ENCODE peak calls at places on chromosomes 4 and X, in ten cellular contexts. M, O, Y, W, X, P, S, F, R and H are unnamed samples.

GRCh38 chr4:173334891-173335754 is 965 bp upstream of the HMGB2 start:
- DNase-seq in M (peak), O (peak), Y (peak), W (peak), X (no peak), P (no peak), S (peak), F (peak), R (peak), H (peak)

GRCh38 chrX:118976599-118977340 is 2.4 kb downstream of the LONRF3 start:
- DNase-seq in M (peak), O (peak), Y (peak), W (no peak), X (no peak), P (no peak), S (peak), F (no peak), R (peak), H (peak)

GRCh38 chr4:115279300-115279699 is 165.9 kb upstream of the NDST4 start:
- DNase-seq in M (no peak), O (no peak), Y (no peak), W (no peak), X (no peak), P (no peak), S (no peak), F (no peak), R (no peak), H (no peak)

GRCh38 chr4:30728291-30728690 is 8.1 kb downstream of the PCDH7 start:
- DNase-seq in M (no peak), O (no peak), Y (no peak), W (no peak), X (no peak), P (no peak), S (no peak), F (no peak), R (no peak), H (no peak)

GRCh38 chr4:82799006-82799881 is 648 bp upstream of the SCD5 start:
- DNase-seq in M (peak), O (no peak), Y (peak), W (no peak), X (no peak), P (no peak), S (no peak), F (no peak), R (no peak), H (no peak)

GRCh38 chr4:101198741-101199339 is 148.5 kb downstream of the PPP3CA start:
- DNase-seq in M (no peak), O (no peak), Y (no peak), W (no peak), X (no peak), P (no peak), S (no peak), F (no peak), R (no peak), H (no peak)

GRCh38 chrX:93322110-93322509 is 351.3 kb downstream of the NAP1L3 start:
- DNase-seq in M (no peak), O (no peak), Y (no peak), W (no peak), X (no peak), P (no peak), S (no peak), F (no peak), R (no peak), H (no peak)

GRCh38 chrX:47628980-47629379 is 750 bp downstream of the CFP start:
- DNase-seq in M (no peak), O (no peak), Y (no peak), W (no peak), X (no peak), P (no peak), S (no peak), F (no peak), R (no peak), H (no peak)

GRCh38 chr4:131509521-131509920 is 1639.6 kb upstream of the PCDH10 start:
- DNase-seq in M (no peak), O (no peak), Y (no peak), W (peak), X (no peak), P (no peak), S (no peak), F (no peak), R (no peak), H (no peak)

GRCh38 chr4:63589796-63590195 is 819.5 kb downstream of the TECRL start:
- DNase-seq in M (no peak), O (no peak), Y (no peak), W (no peak), X (no peak), P (no peak), S (no peak), F (no peak), R (no peak), H (no peak)

GRCh38 chr4:158020175-158020574 is 152.7 kb downstream of the GASK1B start:
- DNase-seq in M (peak), O (peak), Y (no peak), W (peak), X (no peak), P (no peak), S (no peak), F (no peak), R (peak), H (no peak)

GRCh38 chr4:46393606-46394005 is 3.7 kb upstream of the GABRA2 start:
- DNase-seq in M (no peak), O (no peak), Y (no peak), W (no peak), X (no peak), P (no peak), S (no peak), F (no peak), R (no peak), H (no peak)

GRCh38 chr4:145635630-145636029 is 16.4 kb downstream of the MMAA start:
- DNase-seq in M (no peak), O (no peak), Y (no peak), W (no peak), X (no peak), P (no peak), S (no peak), F (no peak), R (no peak), H (no peak)

GRCh38 chr4:18041114-18041513 is 19.6 kb upstream of the LCORL start:
- DNase-seq in M (no peak), O (no peak), Y (no peak), W (no peak), X (no peak), P (no peak), S (no peak), F (no peak), R (no peak), H (no peak)

DNA sequence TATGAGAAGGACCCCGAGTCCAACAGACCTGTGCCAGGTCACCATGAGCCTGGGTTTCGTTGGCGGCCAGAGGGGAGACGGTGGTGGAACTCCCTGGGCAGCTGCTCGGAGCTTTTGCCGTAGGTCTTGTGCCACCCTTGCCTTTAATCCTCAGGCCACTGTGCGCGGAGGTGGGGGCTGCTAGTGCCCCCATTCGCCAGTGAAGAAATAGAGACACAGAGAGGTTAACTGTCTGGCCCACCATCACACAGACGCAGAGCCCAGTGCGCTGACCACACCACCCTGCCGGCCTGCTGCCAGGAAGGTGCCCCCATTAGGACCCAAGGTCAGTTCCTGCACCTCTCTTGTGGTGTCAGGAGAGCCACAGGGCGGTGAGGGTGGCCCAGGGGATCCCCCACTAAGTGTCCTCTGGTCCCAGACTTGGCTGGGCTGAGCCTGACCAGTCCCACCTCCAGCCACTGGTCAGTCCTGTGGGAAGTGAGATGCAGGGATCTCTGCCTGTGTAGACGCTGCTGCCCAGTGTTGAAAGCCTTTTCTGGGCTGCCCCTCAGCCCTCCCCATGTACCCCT is 28.3 kb upstream of the HTRA3 start:
- DNase-seq in M (no peak), O (no peak), Y (no peak), W (no peak), X (no peak), P (no peak), S (no peak), F (no peak), R (no peak), H (no peak)
- TF ChIP-seq POLR2A in M (no peak), O (no peak), Y (no peak), W (no peak), X (no peak), P (no peak), S (no peak), F (no peak), R (no peak), H (no peak)

DNA sequence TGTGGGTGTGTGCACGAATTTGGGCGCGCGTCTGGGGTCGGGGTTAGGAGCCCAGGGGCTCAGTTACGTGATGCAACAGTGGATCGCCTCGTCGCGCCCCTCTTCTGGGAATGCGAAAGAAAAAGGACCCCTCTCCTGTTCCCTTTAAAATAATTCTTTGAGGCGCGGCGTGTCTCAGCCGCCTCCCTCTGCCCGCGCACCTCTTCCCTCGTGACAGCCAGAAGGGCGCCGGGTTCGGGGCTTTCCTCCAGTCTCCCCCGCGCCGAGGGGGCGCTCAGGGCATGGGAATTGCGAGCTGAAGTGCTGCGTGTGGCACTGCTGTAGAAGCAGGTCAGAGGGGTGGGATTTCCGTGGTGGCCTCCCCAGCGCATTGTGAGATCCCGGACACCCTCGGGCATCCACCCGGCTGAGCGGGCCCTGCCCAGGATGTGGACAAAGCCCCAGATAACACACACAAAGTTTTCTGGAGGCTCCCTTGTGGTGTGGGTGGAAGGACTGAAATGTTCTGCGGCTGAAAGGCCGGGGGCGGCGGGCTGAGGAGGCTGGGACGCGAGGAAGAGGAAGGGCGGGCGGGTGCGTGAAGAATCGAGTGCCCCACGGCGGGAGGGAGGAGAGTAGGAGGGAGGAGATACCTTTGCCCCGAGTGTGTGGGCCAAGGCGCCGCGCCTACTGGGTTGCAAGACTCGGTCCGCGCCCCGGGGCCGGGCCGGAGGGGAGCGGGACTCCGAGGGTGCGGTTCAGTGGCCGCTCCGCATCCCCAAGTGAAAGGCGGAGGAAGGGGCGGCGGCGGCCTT is 697 bp downstream of the SEPTIN11 start:
- DNase-seq in M (peak), O (peak), Y (peak), W (no peak), X (no peak), P (no peak), S (peak), F (peak), R (no peak), H (peak)
- TF ChIP-seq POLR2A in M (no peak), O (no peak), Y (no peak), W (no peak), X (no peak), P (no peak), S (no peak), F (no peak), R (no peak), H (no peak)

GRCh38 chrX:20252392-20253231 is 14.1 kb downstream of the RPS6KA3 start:
- DNase-seq in M (peak), O (peak), Y (peak), W (peak), X (no peak), P (no peak), S (peak), F (no peak), R (peak), H (no peak)
- TF ChIP-seq POLR2A in M (no peak), O (no peak), Y (no peak), W (no peak), X (no peak), P (no peak), S (no peak), F (no peak), R (no peak), H (no peak)

GRCh38 chr4:6680372-6681034 is 13.2 kb upstream of the S100P start:
- DNase-seq in M (no peak), O (no peak), Y (no peak), W (no peak), X (no peak), P (no peak), S (no peak), F (no peak), R (no peak), H (no peak)

GRCh38 chr4:6673660-6674499 is 19.8 kb upstream of the S100P start:
- DNase-seq in M (peak), O (peak), Y (peak), W (peak), X (peak), P (peak), S (peak), F (peak), R (peak), H (peak)

GRCh38 chr4:6681191-6681590 is 12.5 kb upstream of the S100P start:
- DNase-seq in M (no peak), O (no peak), Y (no peak), W (no peak), X (no peak), P (no peak), S (no peak), F (no peak), R (no peak), H (no peak)

GRCh38 chr4:6674500-6675149 is 19.1 kb upstream of the S100P start:
- DNase-seq in M (peak), O (peak), Y (peak), W (peak), X (no peak), P (no peak), S (no peak), F (no peak), R (no peak), H (no peak)

DNA sequence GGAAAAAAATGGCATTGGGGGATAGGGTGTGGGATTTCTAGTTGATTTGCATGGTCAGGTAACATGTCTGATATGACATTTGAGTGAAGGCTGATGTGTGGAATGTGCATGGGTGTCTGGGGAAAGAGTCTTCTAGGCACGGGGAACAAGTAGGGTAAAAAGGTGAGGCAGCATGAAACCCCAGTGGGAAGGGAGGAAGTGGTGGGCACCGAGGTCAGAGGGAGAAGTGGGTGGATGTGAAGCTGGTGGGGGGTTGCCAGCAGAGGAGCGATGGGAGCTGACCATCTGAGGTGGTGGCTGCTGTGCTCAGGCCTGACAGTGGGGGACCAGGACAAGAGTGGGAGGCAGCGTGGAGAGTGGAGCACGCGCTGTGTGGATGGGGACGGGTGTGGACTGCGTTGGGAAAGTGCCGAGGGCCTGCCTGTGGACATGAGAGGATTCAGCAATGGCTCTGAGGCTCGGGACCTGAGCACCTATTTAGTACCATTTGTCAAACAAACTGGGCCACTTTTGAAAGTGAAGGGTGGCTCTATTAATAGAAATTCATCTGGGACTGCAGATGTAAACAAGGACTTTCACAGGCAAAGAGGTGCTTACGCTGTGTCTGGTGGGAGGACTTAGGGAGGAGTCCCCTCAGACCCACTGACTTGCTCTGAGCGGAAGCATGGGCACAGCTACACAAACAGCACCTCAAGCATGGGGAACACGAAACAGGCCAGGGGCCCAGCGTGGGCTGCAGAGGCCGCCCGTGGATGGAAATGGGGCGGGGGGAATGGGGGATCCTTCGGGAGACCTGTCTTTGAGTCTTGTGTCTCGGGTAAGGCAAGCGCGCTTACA is 16.7 kb upstream of the S100P start:
- DNase-seq in M (no peak), O (no peak), Y (no peak), W (no peak), X (no peak), P (no peak), S (no peak), F (no peak), R (no peak), H (no peak)
- TF ChIP-seq POLR2A in M (no peak), O (no peak), Y (no peak), W (no peak), X (no peak), P (no peak), S (no peak), F (no peak), R (no peak), H (no peak)

DNA sequence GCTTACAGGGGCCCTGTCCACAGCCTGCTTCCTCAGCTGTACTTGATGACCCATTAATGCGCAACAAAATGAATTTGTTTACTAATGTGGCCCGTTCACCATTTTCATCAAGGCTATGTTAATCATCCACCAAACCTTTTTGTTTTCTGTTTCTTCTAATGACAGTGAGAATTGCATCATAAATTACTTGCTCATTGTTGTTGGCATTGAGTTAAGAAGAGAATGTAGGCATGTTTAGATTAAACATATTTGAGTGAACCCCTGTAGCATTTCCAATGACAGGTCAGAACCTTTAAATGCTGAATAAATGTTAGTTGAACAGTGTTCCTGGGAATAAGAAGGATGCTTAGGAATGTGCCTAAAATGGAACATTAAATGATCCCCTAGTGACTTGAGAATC is 183.4 kb downstream of the SPRY1 start:
- DNase-seq in M (no peak), O (no peak), Y (no peak), W (no peak), X (no peak), P (no peak), S (no peak), F (no peak), R (no peak), H (no peak)
- TF ChIP-seq POLR2A in M (no peak), O (no peak), Y (no peak), W (no peak), X (no peak), P (no peak), S (no peak), F (no peak), R (no peak), H (no peak)